ENCODE peak calls at places on chromosomes 16 and 17, in four cellular contexts. One of them, this sample, is unnamed.

GRCh38 chr17:46135126-46135812 is 58.0 kb downstream of the KANSL1 start:
- DNase-seq in stomach: no peak
- DNase-seq in GM12878: no peak
- DNase-seq in transverse colon: no peak
- DNase-seq in this sample: no peak

GRCh38 chr17:8153550-8153956 is 1.3 kb upstream of the PER1 start:
- DNase-seq in transverse colon: peak
- DNase-seq in stomach: peak
- DNase-seq in GM12878: no peak
- DNase-seq in this sample: no peak

GRCh38 chr17:17236295-17237025 is 508 bp downstream of the FLCN start:
- DNase-seq in GM12878: no peak
- DNase-seq in transverse colon: peak
- DNase-seq in stomach: no peak
- DNase-seq in this sample: no peak

GRCh38 chr17:67506966-67507365 is 129.9 kb downstream of the PITPNC1 start:
- DNase-seq in GM12878: no peak
- DNase-seq in transverse colon: no peak
- DNase-seq in stomach: no peak
- DNase-seq in this sample: no peak

GRCh38 chr16:20166531-20167235 is 93.0 kb upstream of the GPR139 start:
- DNase-seq in transverse colon: no peak
- DNase-seq in GM12878: no peak
- DNase-seq in stomach: no peak
- DNase-seq in this sample: no peak

GRCh38 chr17:16486373-16487250 is 5.4 kb downstream of the LRRC75A start:
- DNase-seq in stomach: peak
- DNase-seq in transverse colon: peak
- DNase-seq in GM12878: no peak
- DNase-seq in this sample: no peak

GRCh38 chr16:65116818-65117430 is 4.9 kb downstream of the CDH11 start:
- DNase-seq in GM12878: no peak
- DNase-seq in transverse colon: no peak
- DNase-seq in stomach: no peak
- DNase-seq in this sample: no peak

GRCh38 chr17:36463916-36464764 is 22.3 kb upstream of the ZNHIT3 start:
- DNase-seq in GM12878: no peak
- DNase-seq in stomach: peak
- DNase-seq in transverse colon: peak
- DNase-seq in this sample: peak

GRCh38 chr16:79182618-79183017 is 417.9 kb downstream of the MAF start:
- DNase-seq in GM12878: no peak
- DNase-seq in stomach: no peak
- DNase-seq in transverse colon: no peak
- DNase-seq in this sample: no peak

GRCh38 chr16:11183035-11183812 is 72.8 kb downstream of the SOCS1 start:
- DNase-seq in GM12878: peak
- DNase-seq in transverse colon: peak
- DNase-seq in stomach: no peak
- DNase-seq in this sample: no peak

GRCh38 chr16:29775742-29776408 is 2.2 kb upstream of the ZG16 start:
- DNase-seq in GM12878: no peak
- DNase-seq in stomach: no peak
- DNase-seq in transverse colon: no peak
- DNase-seq in this sample: no peak

GRCh38 chr17:32483451-32484019 is 3.3 kb upstream of the CDK5R1 start:
- DNase-seq in GM12878: no peak
- DNase-seq in transverse colon: no peak
- DNase-seq in stomach: peak
- DNase-seq in this sample: no peak

GRCh38 chr16:78663690-78664089 is 564.2 kb downstream of the WWOX start:
- DNase-seq in GM12878: no peak
- DNase-seq in stomach: no peak
- DNase-seq in transverse colon: no peak
- DNase-seq in this sample: no peak

GRCh38 chr17:39270923-39271322 is 45.2 kb upstream of the STAC2 start:
- DNase-seq in GM12878: no peak
- DNase-seq in stomach: no peak
- DNase-seq in transverse colon: no peak
- DNase-seq in this sample: peak

GRCh38 chr17:53193044-53193443 is 629.7 kb upstream of the KIF2B start:
- DNase-seq in stomach: no peak
- DNase-seq in transverse colon: no peak
- DNase-seq in GM12878: no peak
- DNase-seq in this sample: no peak

GRCh38 chr17:21132428-21132827 is 5.7 kb downstream of the DHRS7B start:
- DNase-seq in GM12878: no peak
- DNase-seq in stomach: no peak
- DNase-seq in transverse colon: no peak
- DNase-seq in this sample: no peak

GRCh38 chr16:2592786-2593185 is 55.0 kb downstream of the PDPK1 start:
- DNase-seq in GM12878: no peak
- DNase-seq in transverse colon: no peak
- DNase-seq in stomach: no peak
- DNase-seq in this sample: no peak

GRCh38 chr16:80198995-80199299 is 341.8 kb upstream of the DYNLRB2 start:
- DNase-seq in GM12878: no peak
- DNase-seq in stomach: no peak
- DNase-seq in transverse colon: no peak
- DNase-seq in this sample: no peak

GRCh38 chr17:74923538-74924249 is 379 bp upstream of the OTOP2 start:
- DNase-seq in stomach: peak
- DNase-seq in GM12878: no peak
- DNase-seq in transverse colon: peak
- DNase-seq in this sample: peak

GRCh38 chr16:4660454-4661007 is 32.8 kb upstream of the NUDT16L1 start:
- DNase-seq in transverse colon: peak
- DNase-seq in GM12878: no peak
- DNase-seq in stomach: peak
- DNase-seq in this sample: no peak

GRCh38 chr16:1196494-1196893 is 28.6 kb downstream of the TPSG1 start:
- DNase-seq in stomach: no peak
- DNase-seq in transverse colon: no peak
- DNase-seq in GM12878: no peak
- DNase-seq in this sample: no peak

GRCh38 chr16:10168258-10168657 is 14.0 kb downstream of the GRIN2A start:
- DNase-seq in stomach: no peak
- DNase-seq in GM12878: no peak
- DNase-seq in transverse colon: no peak
- DNase-seq in this sample: no peak

GRCh38 chr17:79391808-79392233 is 219.0 kb downstream of the RBFOX3 start:
- DNase-seq in GM12878: no peak
- DNase-seq in stomach: peak
- DNase-seq in transverse colon: peak
- DNase-seq in this sample: peak

GRCh38 chr17:8494021-8494420 is 58.3 kb downstream of the NDEL1 start:
- DNase-seq in GM12878: no peak
- DNase-seq in transverse colon: no peak
- DNase-seq in stomach: no peak
- DNase-seq in this sample: no peak

GRCh38 chr16:86824751-86825310 is 246.5 kb downstream of the FOXL1 start:
- DNase-seq in GM12878: no peak
- DNase-seq in stomach: no peak
- DNase-seq in transverse colon: no peak
- DNase-seq in this sample: no peak

GRCh38 chr17:40526668-40527067 is 25.2 kb upstream of the TNS4 start:
- DNase-seq in GM12878: no peak
- DNase-seq in stomach: no peak
- DNase-seq in transverse colon: no peak
- DNase-seq in this sample: no peak

GRCh38 chr17:28712037-28712704 is 483 bp upstream of the PROCA1 start:
- DNase-seq in transverse colon: peak
- DNase-seq in GM12878: no peak
- DNase-seq in stomach: no peak
- DNase-seq in this sample: peak

DNA sequence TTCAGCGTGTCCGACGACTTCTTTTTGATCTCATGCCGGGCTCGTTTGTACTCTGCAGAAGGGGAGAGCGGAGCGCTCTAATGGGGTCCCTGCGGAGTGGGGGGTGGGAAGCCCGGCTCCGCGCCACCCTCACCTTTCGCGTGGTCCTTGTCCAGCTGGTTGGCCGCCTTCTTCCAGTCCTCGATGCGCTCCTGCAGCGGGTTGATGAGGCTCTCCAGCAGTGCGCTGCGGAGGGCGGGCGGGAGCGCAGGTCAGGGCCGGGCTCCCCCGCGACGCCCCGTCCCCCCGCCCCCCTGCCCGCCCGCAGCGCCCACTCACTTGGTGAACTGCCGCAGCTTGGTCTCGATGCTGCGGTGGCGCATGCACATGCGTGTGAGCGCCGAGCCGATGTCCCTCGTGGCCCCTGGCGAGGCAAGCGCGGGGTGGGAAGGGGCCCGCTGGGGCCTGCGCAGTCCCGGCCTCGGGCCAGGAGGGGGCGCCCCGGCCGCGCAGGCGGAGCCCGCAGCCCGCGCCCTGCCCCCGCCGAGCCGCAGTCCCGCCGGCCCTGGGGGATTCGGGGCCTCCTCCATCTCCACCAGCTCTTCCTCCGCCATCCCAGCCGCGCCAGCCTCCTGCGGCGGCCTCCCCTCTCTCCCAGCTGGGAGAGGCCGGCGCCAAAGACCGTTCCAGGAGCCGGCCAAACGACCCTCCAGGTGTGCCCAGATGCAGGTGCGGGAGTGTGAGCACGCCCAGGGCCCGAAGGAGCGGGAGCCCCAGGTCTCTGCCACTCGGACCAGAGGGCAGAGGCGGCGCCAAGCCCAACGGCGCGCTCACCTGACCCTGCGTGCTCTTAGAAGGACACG is 6.0 kb downstream of the MTSS2 start:
- DNase-seq in stomach: no peak
- DNase-seq in transverse colon: no peak
- DNase-seq in GM12878: no peak
- DNase-seq in this sample: no peak
- TF ChIP-seq POLR2AphosphoS5 in stomach: no peak
- TF ChIP-seq POLR2AphosphoS5 in transverse colon: no peak
- TF ChIP-seq POLR2AphosphoS5 in GM12878: no peak
- TF ChIP-seq POLR2AphosphoS5 in this sample: no peak

DNA sequence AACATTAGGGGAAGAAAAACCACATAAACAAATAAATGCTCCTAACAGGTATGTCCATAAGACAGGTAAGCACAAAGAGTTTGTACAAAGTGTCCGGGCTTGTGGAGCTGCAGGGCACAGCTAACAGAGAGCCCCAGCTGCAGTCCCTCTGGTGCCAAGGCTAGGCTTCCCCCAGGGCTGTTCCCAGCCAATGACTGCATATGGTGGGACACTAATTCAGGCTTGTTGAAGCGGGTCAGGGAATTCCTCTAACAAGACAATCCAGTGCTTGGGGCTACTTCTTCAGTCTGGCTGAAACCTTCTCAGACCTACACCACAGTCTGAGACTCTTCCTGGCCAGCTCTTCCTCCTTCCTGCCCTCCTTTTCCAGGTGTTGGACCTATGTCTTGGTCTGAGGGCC is 51.7 kb upstream of the ALDH3A1 start:
- DNase-seq in transverse colon: no peak
- DNase-seq in GM12878: no peak
- DNase-seq in stomach: no peak
- DNase-seq in this sample: no peak
- TF ChIP-seq POLR2A in transverse colon: no peak
- TF ChIP-seq POLR2A in GM12878: no peak
- TF ChIP-seq POLR2A in stomach: no peak
- TF ChIP-seq POLR2A in this sample: no peak

GRCh38 chr17:71900830-71901229 is 220.0 kb upstream of the SOX9 start:
- DNase-seq in transverse colon: no peak
- DNase-seq in stomach: no peak
- DNase-seq in GM12878: no peak
- DNase-seq in this sample: no peak
- TF ChIP-seq POLR2AphosphoS5 in transverse colon: no peak
- TF ChIP-seq POLR2AphosphoS5 in stomach: no peak
- TF ChIP-seq POLR2AphosphoS5 in GM12878: no peak
- TF ChIP-seq POLR2AphosphoS5 in this sample: no peak

GRCh38 chr17:59331129-59331928 is at the start of gene YPEL2:
- DNase-seq in stomach: peak
- DNase-seq in GM12878: peak
- DNase-seq in transverse colon: peak
- DNase-seq in this sample: peak

GRCh38 chr17:59331929-59332889 is 754 bp downstream of the YPEL2 start:
- DNase-seq in stomach: peak
- DNase-seq in transverse colon: peak
- DNase-seq in GM12878: no peak
- DNase-seq in this sample: no peak

GRCh38 chr17:59330314-59330942 is 1.0 kb upstream of the YPEL2 start:
- DNase-seq in transverse colon: peak
- DNase-seq in stomach: peak
- DNase-seq in GM12878: no peak
- DNase-seq in this sample: no peak

GRCh38 chr17:59333845-59334244 is 2.4 kb downstream of the YPEL2 start:
- DNase-seq in GM12878: no peak
- DNase-seq in transverse colon: no peak
- DNase-seq in stomach: no peak
- DNase-seq in this sample: no peak

GRCh38 chr17:59332890-59333377 is 1.5 kb downstream of the YPEL2 start:
- DNase-seq in GM12878: no peak
- DNase-seq in stomach: peak
- DNase-seq in transverse colon: peak
- DNase-seq in this sample: no peak
- TF ChIP-seq POLR2A in GM12878: no peak
- TF ChIP-seq POLR2A in stomach: no peak
- TF ChIP-seq POLR2A in transverse colon: no peak
- TF ChIP-seq POLR2A in this sample: no peak

DNA sequence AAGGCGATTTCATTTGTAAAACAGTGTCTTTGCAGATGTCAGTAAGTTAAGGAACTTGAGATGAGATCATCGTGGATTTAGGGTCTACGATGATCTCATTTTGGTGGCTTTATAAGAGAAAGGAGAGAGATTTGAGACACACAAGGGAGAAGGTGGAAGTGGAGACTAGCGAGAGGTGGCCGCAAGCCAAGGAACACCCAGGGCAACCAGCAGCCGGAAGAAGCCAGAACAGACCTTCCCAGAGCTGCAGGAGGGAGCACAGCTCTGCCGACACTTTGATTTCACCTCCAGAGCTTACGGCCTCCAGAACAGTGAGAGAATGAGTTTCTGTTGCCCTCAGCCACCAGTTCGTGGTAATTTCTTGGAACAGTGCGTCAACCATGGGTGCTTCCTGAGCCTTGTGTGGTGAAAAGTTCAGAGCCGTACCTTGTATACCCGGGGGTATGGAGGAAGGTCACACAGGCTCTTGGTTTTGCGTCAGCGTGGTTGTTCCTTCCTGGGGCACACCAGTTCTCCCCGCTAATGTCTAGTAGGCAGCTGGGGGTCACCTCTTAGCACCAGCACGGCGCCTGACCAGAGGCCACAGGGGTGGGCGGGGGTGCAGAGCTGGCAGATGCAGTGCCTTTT is 12.9 kb upstream of the SEC14L1 start:
- DNase-seq in transverse colon: peak
- DNase-seq in GM12878: no peak
- DNase-seq in stomach: peak
- DNase-seq in this sample: no peak
- TF ChIP-seq POLR2AphosphoS5 in transverse colon: peak
- TF ChIP-seq POLR2AphosphoS5 in GM12878: no peak
- TF ChIP-seq POLR2AphosphoS5 in stomach: no peak
- TF ChIP-seq POLR2AphosphoS5 in this sample: no peak

GRCh38 chr17:4497101-4497824 is 1.4 kb upstream of the SPNS2 start:
- DNase-seq in stomach: no peak
- DNase-seq in GM12878: peak
- DNase-seq in transverse colon: no peak
- DNase-seq in this sample: no peak
- TF ChIP-seq POLR2A in stomach: no peak
- TF ChIP-seq POLR2A in GM12878: no peak
- TF ChIP-seq POLR2A in transverse colon: no peak
- TF ChIP-seq POLR2A in this sample: no peak